ENCODE peak calls at places on chromosome X, in four cellular contexts. C, S, P and X are unnamed samples.

GRCh38 chrX:114611018-114611619 is 27.2 kb downstream of the HTR2C start:
- DNase-seq in P (peak), C (peak), S (peak), X (peak)

GRCh38 chrX:44244008-44244407 is 99.5 kb downstream of the EFHC2 start:
- DNase-seq in S (no peak), P (no peak), C (no peak), X (no peak)

GRCh38 chrX:55072286-55072685 is 2.5 kb upstream of the PAGE2B start:
- DNase-seq in C (no peak), S (no peak), P (no peak), X (no peak)

GRCh38 chrX:117989512-117989911 is 127.1 kb downstream of the KLHL13 start:
- DNase-seq in P (no peak), S (no peak), C (no peak), X (no peak)

GRCh38 chrX:132333351-132333750 is 114.1 kb upstream of the RAP2C start:
- DNase-seq in P (no peak), S (no peak), C (no peak), X (no peak)

GRCh38 chrX:68832101-68832416 is 3.2 kb downstream of the EFNB1 start:
- DNase-seq in P (no peak), S (peak), C (no peak), X (no peak)

GRCh38 chrX:42686296-42686695 is 91.7 kb downstream of the PPP1R2C start:
- DNase-seq in C (no peak), P (no peak), S (no peak), X (no peak)

GRCh38 chrX:106203315-106203714 is 35.2 kb downstream of the PWWP3B start:
- DNase-seq in P (peak), S (no peak), C (no peak), X (no peak)

GRCh38 chrX:78455901-78456300 is 128.5 kb upstream of the CYSLTR1 start:
- DNase-seq in C (no peak), P (no peak), S (no peak), X (peak)

GRCh38 chrX:68428431-68428830 is 4.9 kb downstream of the OPHN1 start:
- DNase-seq in C (no peak), S (no peak), P (no peak), X (no peak)

GRCh38 chrX:77275392-77275791 is 171.8 kb upstream of the FGF16 start:
- DNase-seq in C (no peak), S (no peak), P (no peak), X (no peak)

GRCh38 chrX:77276742-77277141 is 170.4 kb upstream of the FGF16 start:
- DNase-seq in P (no peak), S (no peak), C (no peak), X (peak)
- TF ChIP-seq PHF8 in P (no peak), S (no peak), C (no peak), X (no peak)

GRCh38 chrX:38661561-38661960 is 100.2 kb downstream of the TSPAN7 start:
- DNase-seq in C (no peak), S (no peak), P (no peak), X (no peak)
- TF ChIP-seq PHF8 in C (no peak), S (no peak), P (no peak), X (no peak)

DNA sequence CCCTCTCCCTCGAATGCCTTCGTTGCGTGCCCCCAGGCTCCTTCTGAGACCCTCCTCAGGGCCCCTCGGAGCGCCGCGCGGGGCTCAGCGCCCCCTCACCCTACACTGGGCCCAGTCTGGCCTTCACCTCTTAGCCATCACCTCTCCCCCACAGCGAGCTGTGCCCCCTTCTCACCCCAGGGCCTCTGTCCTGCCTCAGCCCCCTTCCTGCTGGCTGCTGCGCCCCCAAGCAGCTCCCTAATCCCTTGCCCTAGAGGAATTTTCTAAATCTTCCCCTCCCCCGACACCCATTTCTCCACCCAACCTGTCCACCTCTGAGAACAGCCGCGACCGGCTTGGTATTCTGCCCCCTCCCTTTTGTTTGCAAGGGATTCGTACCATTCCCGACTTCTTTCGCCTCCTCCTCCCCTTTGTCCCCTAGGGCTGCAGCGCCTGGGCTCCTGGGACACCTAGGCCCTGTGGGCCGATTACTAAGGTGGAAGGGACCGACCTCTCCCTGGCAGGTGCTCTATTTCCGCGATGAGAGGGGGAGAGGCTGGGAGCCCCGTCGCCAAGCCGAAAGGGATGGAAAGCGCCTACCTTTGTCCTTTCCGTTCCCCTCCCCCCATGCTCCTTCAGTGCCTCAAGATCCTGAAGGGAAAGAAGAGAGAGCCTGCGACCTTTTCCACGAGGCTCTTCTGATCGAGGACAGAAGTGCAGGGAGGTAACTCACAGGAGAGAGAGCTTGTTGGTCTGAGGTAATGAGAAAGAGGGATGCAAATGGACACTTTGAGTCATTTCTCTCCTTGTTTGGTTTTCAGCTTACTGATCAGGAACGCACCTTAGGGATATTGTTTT is 10.9 kb downstream of the DLG3 start:
- DNase-seq in P (no peak), C (no peak), S (peak), X (no peak)
- TF ChIP-seq PHF8 in P (no peak), C (no peak), S (peak), X (no peak)

GRCh38 chrX:120559799-120560198 is 963 bp downstream of the CUL4B start:
- DNase-seq in P (no peak), S (no peak), C (no peak), X (no peak)
- TF ChIP-seq PHF8 in P (no peak), S (no peak), C (no peak), X (no peak)

GRCh38 chrX:153317306-153317705 is 4.3 kb downstream of the PNMA6F start:
- DNase-seq in S (no peak), C (no peak), P (no peak), X (no peak)
- TF ChIP-seq PHF8 in S (no peak), C (no peak), P (no peak), X (no peak)

GRCh38 chrX:97452283-97452682 is 568.6 kb downstream of the RPA4 start:
- DNase-seq in S (no peak), P (no peak), C (no peak), X (no peak)
- TF ChIP-seq PHF8 in S (no peak), P (no peak), C (no peak), X (no peak)

DNA sequence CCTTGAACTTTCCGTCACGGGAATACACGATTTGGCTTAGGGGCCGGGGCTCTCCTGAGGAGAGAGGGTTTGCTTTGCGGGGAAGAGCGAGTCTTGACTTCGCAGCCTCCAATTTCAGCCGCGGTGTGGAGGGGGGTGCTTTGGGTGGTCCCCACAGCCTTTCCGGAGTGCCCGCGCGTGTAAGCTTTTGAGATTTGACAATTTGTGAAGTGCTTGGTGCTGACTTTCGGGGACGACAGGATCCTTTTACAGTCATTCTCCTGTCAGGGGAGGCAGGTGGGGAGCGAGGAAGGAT is 361 bp downstream of the SCML1 start:
- DNase-seq in P (no peak), C (no peak), S (no peak), X (no peak)
- TF ChIP-seq PHF8 in P (no peak), C (no peak), S (no peak), X (peak)